ENCODE peak calls at places on chromosomes 4 and X, in four cellular contexts. R is foreskin fibroblast, D is lower leg skin, Q is fibroblast of mammary gland. V is an unnamed sample.

GRCh38 chrX:125203737-125204578 is 115.7 kb upstream of the TEX13C start:
- DNase-seq in R (no peak), D (peak), Q (no peak), V (no peak)

GRCh38 chr4:114312349-114312748 is 286.3 kb upstream of the UGT8 start:
- DNase-seq in R (no peak), D (no peak), Q (no peak), V (no peak)

GRCh38 chr4:82415922-82416365 is 14.3 kb downstream of the HNRNPDL start:
- DNase-seq in R (no peak), D (no peak), Q (no peak), V (no peak)

GRCh38 chrX:101232316-101232715 is 12.7 kb downstream of the DRP2 start:
- DNase-seq in R (no peak), D (no peak), Q (peak), V (no peak)

GRCh38 chr4:92339671-92340070 is 35.9 kb downstream of the GRID2 start:
- DNase-seq in R (no peak), D (no peak), Q (no peak), V (no peak)

GRCh38 chr4:4659871-4660651 is 118.2 kb upstream of the STX18 start:
- DNase-seq in R (peak), D (no peak), Q (peak), V (no peak)

GRCh38 chr4:147678796-147679549 is 5.0 kb downstream of the PRMT9 start:
- DNase-seq in R (peak), D (no peak), Q (peak), V (no peak)

GRCh38 chr4:129377131-129377845 is 281.3 kb downstream of the C4orf33 start:
- DNase-seq in R (no peak), D (no peak), Q (no peak), V (no peak)

GRCh38 chrX:103831342-103831802 is 685 bp downstream of the RAB9B start:
- DNase-seq in R (no peak), D (no peak), Q (no peak), V (peak)

GRCh38 chrX:33032700-33033099 is 178.6 kb downstream of the DMD start:
- DNase-seq in R (no peak), D (no peak), Q (no peak), V (no peak)

GRCh38 chrX:101091817-101092216 is 6.2 kb upstream of the CENPI start:
- DNase-seq in R (no peak), D (no peak), Q (no peak), V (no peak)

GRCh38 chr4:7518871-7519637 is 84.3 kb upstream of the PSAPL1 start:
- DNase-seq in R (no peak), D (no peak), Q (no peak), V (no peak)

GRCh38 chr4:2714071-2714770 is 41.9 kb downstream of the TNIP2 start:
- DNase-seq in R (peak), D (no peak), Q (peak), V (no peak)

GRCh38 chr4:87069037-87069742 is 134.4 kb downstream of the AFF1 start:
- DNase-seq in R (no peak), D (no peak), Q (no peak), V (no peak)

GRCh38 chrX:74923942-74924448 is 1.3 kb downstream of the NEXMIF start:
- DNase-seq in R (no peak), D (no peak), Q (no peak), V (no peak)

GRCh38 chr4:168960716-168961115 is 49.3 kb downstream of the CBR4 start:
- DNase-seq in R (no peak), D (no peak), Q (no peak), V (no peak)

GRCh38 chr4:81562093-81562492 is 90.4 kb upstream of the RASGEF1B start:
- DNase-seq in R (no peak), D (no peak), Q (no peak), V (no peak)

GRCh38 chr4:42488114-42488513 is 90.8 kb downstream of the SHISA3 start:
- DNase-seq in R (no peak), D (no peak), Q (no peak), V (no peak)

GRCh38 chr4:149120331-149121014 is 678.3 kb upstream of the NR3C2 start:
- DNase-seq in R (no peak), D (no peak), Q (peak), V (no peak)

GRCh38 chr4:84938316-84938715 is 28.2 kb downstream of the WDFY3 start:
- DNase-seq in R (peak), D (no peak), Q (peak), V (no peak)

GRCh38 chr4:22356996-22357596 is 158.8 kb downstream of the ADGRA3 start:
- DNase-seq in R (no peak), D (no peak), Q (peak), V (no peak)

GRCh38 chrX:29528281-29528680 is 687.1 kb upstream of the MAGEB2 start:
- DNase-seq in R (no peak), D (no peak), Q (no peak), V (no peak)

GRCh38 chr4:158578476-158578875 is 56.8 kb downstream of the RXFP1 start:
- DNase-seq in R (peak), D (no peak), Q (peak), V (peak)

GRCh38 chrX:153463031-153463430 is 7.3 kb downstream of the HAUS7 start:
- DNase-seq in R (no peak), D (no peak), Q (no peak), V (no peak)

GRCh38 chrX:135295238-135295943 is 13.9 kb upstream of the ETDC start:
- DNase-seq in R (peak), D (no peak), Q (peak), V (no peak)

GRCh38 chrX:11908371-11908770 is 150.3 kb downstream of the MSL3 start:
- DNase-seq in R (no peak), D (no peak), Q (peak), V (peak)

GRCh38 chrX:47612418-47612817 is 7.2 kb downstream of the SYN1 start:
- DNase-seq in R (no peak), D (no peak), Q (no peak), V (no peak)

GRCh38 chrX:43655961-43656494 is at the start of gene MAOA:
- DNase-seq in R (peak), D (peak), Q (peak), V (peak)

GRCh38 chr4:57911203-57911602 is 801.0 kb upstream of the IGFBP7 start:
- DNase-seq in R (no peak), D (no peak), Q (no peak), V (no peak)

GRCh38 chr4:24599275-24599674 is 14.9 kb upstream of the DHX15 start:
- DNase-seq in R (no peak), D (no peak), Q (no peak), V (no peak)
- TF ChIP-seq CTCF in R (no peak), D (no peak), Q (no peak), V (no peak)

GRCh38 chr4:180486342-180486741 is 1756.9 kb upstream of the TENM3 start:
- DNase-seq in R (no peak), D (no peak), Q (no peak), V (no peak)
- TF ChIP-seq CTCF in R (no peak), D (no peak), Q (no peak), V (no peak)

DNA sequence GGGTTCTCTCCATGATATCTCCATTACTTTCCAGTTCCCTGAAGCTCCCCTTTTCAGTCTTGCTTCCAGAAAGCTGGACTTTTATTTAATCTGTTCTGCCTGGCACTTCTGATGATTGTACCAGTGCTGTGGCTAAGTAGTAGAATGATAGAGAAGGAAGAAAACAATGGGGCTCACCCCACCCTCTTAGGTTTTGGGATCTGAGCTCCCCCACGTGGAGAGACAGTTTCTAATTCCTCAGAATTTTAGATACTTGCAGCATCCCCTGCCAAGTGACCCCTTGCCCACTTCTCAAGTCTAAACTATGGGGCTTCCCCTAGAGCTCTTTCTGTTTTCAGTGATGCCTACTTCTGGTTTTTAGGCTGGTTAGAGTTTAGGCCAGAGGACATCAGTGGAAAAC is 73.9 kb downstream of the GC start:
- DNase-seq in R (no peak), D (no peak), Q (no peak), V (peak)
- TF ChIP-seq CTCF in R (no peak), D (no peak), Q (no peak), V (no peak)

GRCh38 chr4:139454111-139454600 is at the start of gene RAB33B:
- DNase-seq in R (peak), D (peak), Q (peak), V (no peak)

GRCh38 chr4:139454646-139455045 is 725 bp downstream of the RAB33B start:
- DNase-seq in R (no peak), D (no peak), Q (peak), V (no peak)

GRCh38 chr4:139452000-139452399 is 1.9 kb upstream of the RAB33B start:
- DNase-seq in R (no peak), D (no peak), Q (no peak), V (no peak)

GRCh38 chr4:139453371-139454110 is 380 bp upstream of the RAB33B start:
- DNase-seq in R (peak), D (peak), Q (peak), V (peak)

GRCh38 chr4:139453041-139453370 is 915 bp upstream of the RAB33B start:
- DNase-seq in R (no peak), D (peak), Q (no peak), V (peak)
- TF ChIP-seq CTCF in R (peak), D (no peak), Q (peak), V (peak)

DNA sequence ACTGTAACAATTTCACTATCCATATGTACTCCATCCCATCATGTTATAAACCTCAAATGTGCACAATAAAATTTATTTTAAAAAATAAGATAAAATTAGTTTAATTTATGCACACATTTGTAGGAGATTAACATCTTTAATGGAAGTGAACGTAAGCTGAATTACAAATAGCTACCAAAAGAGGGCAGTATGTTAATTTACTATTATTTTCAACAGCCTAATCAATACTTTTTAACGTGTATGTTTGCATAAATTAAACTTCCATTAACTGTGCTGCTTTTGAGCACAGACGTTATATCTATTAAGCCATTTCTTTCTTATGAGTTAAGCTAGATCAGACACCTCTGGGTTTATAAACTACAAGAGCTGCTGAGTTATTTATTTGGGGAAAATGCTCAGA is 56.5 kb upstream of the PHKA2 start:
- DNase-seq in R (no peak), D (no peak), Q (peak), V (no peak)
- TF ChIP-seq CTCF in R (peak), D (no peak), Q (peak), V (peak)

DNA sequence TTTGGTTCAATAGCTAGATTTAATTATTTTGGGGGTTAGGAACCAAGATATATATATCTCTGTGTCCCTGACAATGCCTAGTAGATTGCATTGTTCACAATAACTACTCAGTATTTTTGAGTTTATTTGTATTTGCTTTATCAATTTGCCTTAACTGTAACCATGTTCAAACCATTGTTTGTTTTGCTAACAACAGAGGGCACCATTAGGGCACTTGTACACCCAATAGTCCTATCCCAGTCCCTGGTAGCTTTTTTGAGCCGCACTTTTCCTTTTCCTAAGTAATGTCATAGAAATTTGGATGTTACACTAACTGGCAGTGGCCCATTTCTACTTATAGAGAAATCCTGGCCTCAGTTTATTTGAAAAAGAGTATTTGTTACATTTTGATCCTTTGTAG is 582 bp upstream of the KLHL5 start:
- DNase-seq in R (no peak), D (no peak), Q (no peak), V (no peak)
- TF ChIP-seq CTCF in R (no peak), D (no peak), Q (no peak), V (no peak)

GRCh38 chr4:5825642-5826041 is 67.2 kb downstream of the CRMP1 start:
- DNase-seq in R (no peak), D (no peak), Q (no peak), V (no peak)

GRCh38 chr4:5824227-5824626 is 68.7 kb downstream of the CRMP1 start:
- DNase-seq in R (no peak), D (no peak), Q (no peak), V (no peak)

GRCh38 chr4:5826437-5827107 is 66.3 kb downstream of the CRMP1 start:
- DNase-seq in R (no peak), D (no peak), Q (no peak), V (no peak)

GRCh38 chr4:5823542-5824211 is 69.2 kb downstream of the CRMP1 start:
- DNase-seq in R (no peak), D (no peak), Q (no peak), V (no peak)

GRCh38 chr4:5824635-5825034 is 68.3 kb downstream of the CRMP1 start:
- DNase-seq in R (peak), D (no peak), Q (peak), V (no peak)
- TF ChIP-seq CTCF in R (peak), D (no peak), Q (peak), V (no peak)